ENCODE peak calls at places on chromosome 13, in five cellular contexts. N, A, O, S and W are unnamed samples.

GRCh38 chr13:36924001-36924400 is 4.0 kb upstream of the SMAD9 start:
- DNase-seq in N (no peak), S (no peak), A (no peak), O (no peak), W (no peak)

GRCh38 chr13:87677334-87678234 is 6.4 kb downstream of the SLITRK5 start:
- DNase-seq in O (no peak), S (no peak), A (no peak), N (peak), W (no peak)

GRCh38 chr13:113982296-113982661 is 8.4 kb upstream of the C13orf46 start:
- DNase-seq in S (peak), O (no peak), A (no peak), N (peak), W (no peak)

GRCh38 chr13:78595458-78595818 is 7.9 kb downstream of the POU4F1 start:
- DNase-seq in N (no peak), O (no peak), S (no peak), A (no peak), W (no peak)

GRCh38 chr13:110266983-110267382 is 40.0 kb downstream of the COL4A1 start:
- DNase-seq in A (no peak), N (no peak), S (no peak), O (no peak), W (no peak)

GRCh38 chr13:37473035-37473434 is 125.5 kb downstream of the POSTN start:
- DNase-seq in O (no peak), A (no peak), N (no peak), S (no peak), W (no peak)

GRCh38 chr13:30186644-30187431 is 120.5 kb downstream of the KATNAL1 start:
- DNase-seq in A (no peak), S (no peak), O (no peak), N (peak), W (peak)

GRCh38 chr13:21812192-21812626 is 141.3 kb downstream of the FGF9 start:
- DNase-seq in A (no peak), O (no peak), N (no peak), S (no peak), W (no peak)

GRCh38 chr13:67175836-67176235 is 54.3 kb downstream of the PCDH9 start:
- DNase-seq in O (no peak), S (no peak), N (no peak), A (no peak), W (no peak)

GRCh38 chr13:27022571-27023311 is 148.9 kb downstream of the USP12 start:
- DNase-seq in N (no peak), O (peak), A (peak), S (no peak), W (no peak)

GRCh38 chr13:38223093-38223492 is 126.6 kb upstream of the UFM1 start:
- DNase-seq in S (no peak), A (no peak), O (peak), N (no peak), W (no peak)

GRCh38 chr13:20940083-20940482 is 37.5 kb upstream of the XPO4 start:
- DNase-seq in S (no peak), A (peak), O (peak), N (no peak), W (no peak)

GRCh38 chr13:97653741-97654140 is 219.8 kb downstream of the RAP2A start:
- DNase-seq in S (no peak), O (peak), N (no peak), A (peak), W (no peak)

GRCh38 chr13:65926750-65927171 is 1303.4 kb downstream of the PCDH9 start:
- DNase-seq in A (no peak), S (no peak), O (no peak), N (no peak), W (peak)

GRCh38 chr13:32947886-32948285 is 68.3 kb upstream of the KL start:
- DNase-seq in O (no peak), S (no peak), N (no peak), A (no peak), W (peak)

GRCh38 chr13:48531416-48532145 is 1.3 kb downstream of the RCBTB2 start:
- DNase-seq in S (no peak), N (no peak), A (no peak), O (no peak), W (peak)

GRCh38 chr13:101397742-101398141 is 18.6 kb downstream of the NALCN start:
- DNase-seq in S (no peak), O (peak), N (no peak), A (no peak), W (no peak)

GRCh38 chr13:93765811-93766210 is 539.2 kb downstream of the GPC6 start:
- DNase-seq in O (no peak), N (no peak), A (no peak), S (no peak), W (no peak)

GRCh38 chr13:99969934-99970760 is 1.4 kb downstream of the ZIC5 start:
- DNase-seq in S (no peak), O (no peak), N (peak), A (no peak), W (no peak)

GRCh38 chr13:97174638-97175037 is 47.5 kb upstream of the MBNL2 start:
- DNase-seq in O (peak), N (no peak), A (no peak), S (no peak), W (no peak)

GRCh38 chr13:48749699-48750473 is 96.2 kb downstream of the CYSLTR2 start:
- DNase-seq in N (no peak), O (peak), S (peak), A (peak), W (peak)

GRCh38 chr13:44012910-44013309 is 133.2 kb downstream of the LACC1 start:
- DNase-seq in O (peak), N (no peak), S (no peak), A (no peak), W (no peak)

GRCh38 chr13:50387124-50387581 is 371.9 kb downstream of the KCNRG start:
- DNase-seq in O (peak), S (no peak), N (peak), A (no peak), W (peak)

GRCh38 chr13:28819046-28819747 is 942 bp upstream of the MTUS2 start:
- DNase-seq in N (no peak), S (no peak), O (peak), A (no peak), W (peak)

GRCh38 chr13:76795701-76796695 is 90.2 kb downstream of the KCTD12 start:
- DNase-seq in S (no peak), O (peak), N (no peak), A (no peak), W (no peak)

GRCh38 chr13:98977568-98978270 is at the start of gene DOCK9:
- DNase-seq in S (peak), O (peak), N (peak), A (no peak), W (peak)

GRCh38 chr13:100140441-100140840 is 51.5 kb downstream of the PCCA start:
- DNase-seq in N (no peak), A (no peak), S (no peak), O (peak), W (no peak)